ENCODE peak calls at places on chromosomes 3 and 15, in seven cellular contexts. T, K, H, G, D, Z and U are unnamed samples.

GRCh38 chr3:146153429-146153828 is 7.6 kb downstream of the PLOD2 start:
- DNase-seq in K (no peak), D (no peak), Z (no peak), T (no peak), H (no peak), G (no peak), U (no peak)

GRCh38 chr15:99029358-99029871 is 21.8 kb upstream of the PGPEP1L start:
- DNase-seq in Z (no peak), G (no peak), T (peak), H (no peak), K (no peak), D (no peak), U (no peak)

GRCh38 chr3:151476344-151477018 is 15.6 kb upstream of the IGSF10 start:
- DNase-seq in H (no peak), G (no peak), D (no peak), K (no peak), Z (no peak), T (no peak), U (no peak)

GRCh38 chr15:54250351-54250750 is 272.1 kb downstream of the UNC13C start:
- DNase-seq in H (no peak), Z (no peak), K (no peak), G (no peak), D (no peak), T (no peak), U (no peak)

GRCh38 chr3:187765342-187765741 is 20.1 kb upstream of the BCL6 start:
- DNase-seq in H (no peak), Z (no peak), T (no peak), K (no peak), G (no peak), D (no peak), U (no peak)

GRCh38 chr3:45865568-45865955 is 20.8 kb upstream of the CCR9 start:
- DNase-seq in Z (no peak), K (no peak), T (no peak), D (no peak), G (no peak), H (no peak), U (no peak)

GRCh38 chr3:185455860-185456259 is 43.0 kb downstream of the TMEM41A start:
- DNase-seq in Z (no peak), D (no peak), H (no peak), K (no peak), T (no peak), G (no peak), U (no peak)

GRCh38 chr3:170259853-170260386 is 37.7 kb downstream of the PRKCI start:
- DNase-seq in G (no peak), K (no peak), H (no peak), T (no peak), Z (no peak), D (no peak), U (no peak)

GRCh38 chr15:70582143-70582945 is 181.0 kb downstream of the UACA start:
- DNase-seq in Z (no peak), G (no peak), K (no peak), T (no peak), H (no peak), D (no peak), U (no peak)

GRCh38 chr15:60695713-60696522 is 217.0 kb upstream of the ICE2 start:
- DNase-seq in Z (no peak), D (no peak), T (no peak), G (no peak), K (no peak), H (no peak), U (no peak)

GRCh38 chr15:70302360-70302759 is 204.6 kb upstream of the TLE3 start:
- DNase-seq in D (no peak), H (no peak), Z (no peak), T (no peak), K (no peak), G (no peak), U (no peak)

GRCh38 chr15:56871867-56872266 is 46.6 kb upstream of the TCF12 start:
- DNase-seq in Z (no peak), D (no peak), G (no peak), T (no peak), H (no peak), K (no peak), U (no peak)
- H3K4me3 ChIP-seq in Z (no peak), D (no peak), G (no peak), T (no peak), H (no peak), K (no peak), U (no peak)

DNA sequence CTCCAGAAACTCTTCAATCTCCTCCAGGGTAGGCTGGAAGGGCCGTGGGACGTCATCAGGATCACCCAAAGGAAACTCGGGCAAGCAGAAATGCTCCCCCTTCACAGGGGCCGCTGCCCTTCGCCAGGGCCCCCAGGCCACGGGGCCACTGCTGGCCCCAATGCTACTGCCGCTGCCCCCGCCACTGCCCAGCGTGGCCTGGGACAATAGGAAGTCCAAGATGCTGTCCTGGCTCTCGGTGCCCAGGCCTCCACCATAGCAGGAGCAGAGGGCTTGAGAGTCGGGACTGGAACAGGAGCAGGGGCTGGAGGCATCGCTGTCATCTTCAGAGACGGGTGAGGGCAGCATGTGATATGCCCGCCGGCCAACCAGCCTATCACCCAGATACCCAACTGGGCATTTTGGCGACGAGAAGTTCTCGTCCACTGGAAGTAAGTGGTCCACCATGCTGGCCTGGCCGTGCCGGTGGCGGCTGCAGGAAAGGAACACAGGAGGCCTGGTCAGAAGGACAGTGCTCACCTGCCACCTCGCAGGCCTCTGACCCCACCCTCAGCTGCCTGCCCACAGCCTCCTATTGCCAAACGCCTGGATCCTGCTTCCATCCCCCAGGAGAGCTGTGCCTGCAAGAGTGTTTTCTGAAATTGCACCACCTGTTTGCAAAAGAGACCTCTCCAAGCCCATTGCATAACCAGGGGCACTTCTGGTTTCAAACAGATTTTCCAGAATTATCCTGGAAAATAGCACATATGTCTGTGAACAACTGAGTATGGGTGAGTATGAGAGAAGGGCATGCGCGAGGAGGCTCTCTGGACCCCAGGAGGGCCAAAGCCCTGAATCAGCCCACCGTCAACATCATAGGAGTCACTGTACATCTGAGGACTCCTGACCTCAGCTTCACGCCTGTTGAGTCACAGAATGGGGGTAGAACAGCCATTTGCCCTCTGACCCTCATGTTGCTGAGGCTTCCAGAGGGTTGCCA is 4.4 kb downstream of the KLF15 start:
- DNase-seq in H (peak), K (no peak), Z (no peak), T (no peak), G (no peak), D (peak), U (no peak)
- TF ChIP-seq CTCF in H (no peak), K (no peak), Z (no peak), T (no peak), G (no peak), D (no peak), U (no peak)

DNA sequence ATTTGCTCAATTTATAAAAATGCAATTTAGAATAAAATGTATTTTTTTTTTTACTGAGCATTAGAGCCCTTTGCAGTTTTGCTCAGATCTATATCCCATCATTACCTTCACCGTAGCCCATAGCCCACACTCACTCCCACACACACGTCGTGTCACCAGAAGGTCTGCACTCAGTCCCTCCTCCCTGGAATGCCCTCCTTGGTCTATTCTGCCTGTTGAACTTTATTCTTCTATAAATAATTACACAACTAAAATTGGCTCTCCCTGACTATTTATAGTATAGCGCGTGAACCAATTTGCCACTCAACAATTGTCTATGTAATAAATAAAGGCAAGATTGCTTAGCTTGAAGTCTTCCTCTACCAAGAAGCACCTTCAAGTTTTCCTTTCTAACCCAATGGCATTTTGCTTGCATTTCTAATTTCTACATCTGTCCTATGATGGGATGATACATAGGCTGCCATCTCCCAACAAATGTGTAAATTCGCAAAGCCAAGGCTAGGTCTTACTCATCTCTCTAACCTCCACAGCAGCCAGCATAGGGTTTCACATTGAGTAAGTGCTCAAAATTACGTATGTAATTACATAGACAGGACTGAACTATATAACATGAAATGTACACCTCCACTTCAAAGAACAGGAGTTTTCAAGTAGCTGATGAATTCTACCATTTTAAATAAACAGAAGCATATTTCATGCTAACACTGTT is 172.0 kb upstream of the HES1 start:
- DNase-seq in T (no peak), H (no peak), K (no peak), Z (no peak), G (no peak), D (no peak), U (no peak)
- H3K4me3 ChIP-seq in T (no peak), H (no peak), K (no peak), Z (no peak), G (no peak), D (no peak), U (no peak)

GRCh38 chr3:60827666-60828065 is 423.6 kb downstream of the FHIT start:
- DNase-seq in H (no peak), D (no peak), Z (no peak), G (no peak), K (no peak), T (no peak), U (no peak)
- TF ChIP-seq CTCF in H (no peak), D (no peak), Z (no peak), G (no peak), K (no peak), T (no peak), U (no peak)

GRCh38 chr3:190119734-190120133 is 963 bp downstream of the P3H2 start:
- DNase-seq in T (no peak), H (no peak), K (no peak), G (no peak), Z (no peak), D (no peak), U (no peak)
- H3K4me3 ChIP-seq in T (peak), H (peak), K (peak), G (peak), Z (peak), D (peak), U (peak)

DNA sequence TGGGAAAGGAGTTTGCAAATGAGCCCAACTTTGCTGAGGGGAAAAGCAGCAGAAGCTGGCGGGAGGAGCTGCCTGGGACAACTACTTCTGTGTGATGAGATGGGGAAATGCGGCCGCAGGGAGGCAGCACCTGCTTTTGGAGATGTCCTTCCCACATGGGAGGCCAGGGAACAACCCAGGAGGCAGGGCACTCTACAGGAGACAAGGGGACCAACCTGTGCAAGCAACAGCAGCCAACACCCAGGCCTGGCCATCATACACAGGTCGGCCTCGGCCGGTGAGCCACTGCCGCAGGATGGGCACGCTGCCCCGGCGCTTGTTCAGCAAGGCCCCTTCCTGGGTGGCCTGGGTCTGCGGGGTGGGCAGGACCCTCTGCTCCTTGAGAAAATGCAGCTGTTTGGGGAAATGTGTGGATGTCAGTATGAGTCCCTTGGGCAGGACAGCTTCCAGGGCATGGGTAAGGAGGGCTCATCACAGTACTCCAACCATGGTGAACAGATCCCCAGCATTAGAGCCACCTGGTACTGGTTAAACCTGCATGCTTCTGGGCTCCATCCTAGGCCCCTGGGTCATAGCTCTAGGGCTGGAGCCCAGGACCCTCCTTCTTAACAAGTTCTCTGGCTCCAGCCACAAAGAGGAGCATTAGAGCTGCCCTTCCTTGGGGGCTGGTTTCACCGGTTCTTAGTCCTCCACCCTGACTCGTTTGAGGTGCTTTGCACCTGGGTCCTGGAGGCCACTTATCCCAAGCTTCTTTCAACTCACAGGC is 11.6 kb downstream of the EPB42 start:
- DNase-seq in G (no peak), D (no peak), H (no peak), K (no peak), T (no peak), Z (peak), U (no peak)
- TF ChIP-seq CTCF in G (peak), D (no peak), H (no peak), K (no peak), T (no peak), Z (peak), U (peak)

GRCh38 chr15:73683257-73683623 is 943 bp upstream of the CD276 start:
- DNase-seq in D (no peak), T (peak), K (no peak), G (no peak), Z (no peak), H (no peak), U (no peak)
- H3K4me3 ChIP-seq in D (no peak), T (no peak), K (no peak), G (no peak), Z (peak), H (no peak), U (no peak)